ENCODE peak calls at places on chromosomes 4 and X, in eight cellular contexts. S, B, A, V, Y, E, U and C are unnamed samples.

GRCh38 chrX:40100537-40101429 is 3.0 kb upstream of the BCOR start:
- DNase-seq in S (no peak), B (peak), A (no peak), V (no peak), Y (no peak), E (no peak), U (no peak), C (no peak)

GRCh38 chr4:39713691-39714090 is 15.8 kb downstream of the UBE2K start:
- DNase-seq in S (no peak), B (no peak), A (no peak), V (no peak), Y (no peak), E (no peak), U (no peak), C (no peak)

GRCh38 chr4:82561745-82562552 is at the start of gene TMEM150C:
- DNase-seq in S (peak), B (peak), A (no peak), V (no peak), Y (no peak), E (peak), U (no peak), C (peak)

GRCh38 chrX:41518841-41519220 is 71.7 kb downstream of the NYX start:
- DNase-seq in S (peak), B (no peak), A (no peak), V (no peak), Y (no peak), E (no peak), U (no peak), C (no peak)

GRCh38 chrX:769796-770195 is 139.2 kb downstream of the SHOX start:
- DNase-seq in S (no peak), B (peak), A (no peak), V (no peak), Y (no peak), E (no peak), U (no peak), C (no peak)

GRCh38 chr4:94305468-94306225 is 37.0 kb downstream of the HPGDS start:
- DNase-seq in S (no peak), B (no peak), A (no peak), V (no peak), Y (peak), E (no peak), U (no peak), C (peak)

GRCh38 chr4:156575430-156576073 is 396.0 kb downstream of the PDGFC start:
- DNase-seq in S (peak), B (peak), A (no peak), V (no peak), Y (no peak), E (no peak), U (no peak), C (peak)

GRCh38 chr4:1711055-1711905 is 839 bp downstream of the SLBP start:
- DNase-seq in S (peak), B (peak), A (no peak), V (no peak), Y (no peak), E (peak), U (no peak), C (peak)

GRCh38 chr4:39998659-39999345 is 21.1 kb upstream of the PDS5A start:
- DNase-seq in S (no peak), B (no peak), A (no peak), V (no peak), Y (no peak), E (no peak), U (no peak), C (peak)

GRCh38 chr4:127896528-127896927 is 15.8 kb downstream of the PLK4 start:
- DNase-seq in S (no peak), B (no peak), A (no peak), V (no peak), Y (no peak), E (no peak), U (no peak), C (no peak)

GRCh38 chr4:53931423-53932060 is 132.9 kb downstream of the CHIC2 start:
- DNase-seq in S (no peak), B (no peak), A (no peak), V (no peak), Y (no peak), E (no peak), U (no peak), C (no peak)